ENCODE peak calls at places on chromosome X, in six cellular contexts. One of them, this sample, is unnamed.

GRCh38 chrX:118948270-118948669 is 26.1 kb upstream of the LONRF3 start:
- DNase-seq in ovary: no peak
- DNase-seq in dorsolateral prefrontal cortex: no peak
- DNase-seq in lung microvascular endothelial cell: no peak
- DNase-seq in Calu3: no peak
- DNase-seq in activated naive CD4-positive, alpha-beta T cell treated with Interleukin-2 at 50 U/mL for 16 hours: no peak
- DNase-seq in this sample: no peak

GRCh38 chrX:114985967-114986592 is 31.3 kb downstream of the IL13RA2 start:
- DNase-seq in ovary: no peak
- DNase-seq in dorsolateral prefrontal cortex: no peak
- DNase-seq in lung microvascular endothelial cell: no peak
- DNase-seq in Calu3: peak; percentile 39
- DNase-seq in activated naive CD4-positive, alpha-beta T cell treated with Interleukin-2 at 50 U/mL for 16 hours: no peak
- DNase-seq in this sample: no peak

GRCh38 chrX:134836497-134836968 is 154.3 kb upstream of the SMIM10 start:
- DNase-seq in ovary: no peak
- DNase-seq in dorsolateral prefrontal cortex: no peak
- DNase-seq in lung microvascular endothelial cell: no peak
- DNase-seq in Calu3: peak; percentile 47
- DNase-seq in activated naive CD4-positive, alpha-beta T cell treated with Interleukin-2 at 50 U/mL for 16 hours: no peak
- DNase-seq in this sample: no peak

GRCh38 chrX:110120025-110120424 is 117.1 kb downstream of the TMEM164 start:
- DNase-seq in ovary: no peak
- DNase-seq in dorsolateral prefrontal cortex: no peak
- DNase-seq in lung microvascular endothelial cell: no peak
- DNase-seq in Calu3: no peak
- DNase-seq in activated naive CD4-positive, alpha-beta T cell treated with Interleukin-2 at 50 U/mL for 16 hours: no peak
- DNase-seq in this sample: no peak

GRCh38 chrX:153981771-153982533 is 9.4 kb downstream of the TMEM187 start:
- DNase-seq in ovary: peak; percentile 77
- DNase-seq in dorsolateral prefrontal cortex: no peak
- DNase-seq in lung microvascular endothelial cell: no peak
- DNase-seq in Calu3: no peak
- DNase-seq in activated naive CD4-positive, alpha-beta T cell treated with Interleukin-2 at 50 U/mL for 16 hours: peak; percentile 62
- DNase-seq in this sample: peak; percentile 76

GRCh38 chrX:108122748-108123147 is 31.2 kb downstream of the ATG4A start:
- DNase-seq in ovary: no peak
- DNase-seq in dorsolateral prefrontal cortex: no peak
- DNase-seq in lung microvascular endothelial cell: no peak
- DNase-seq in Calu3: no peak
- DNase-seq in activated naive CD4-positive, alpha-beta T cell treated with Interleukin-2 at 50 U/mL for 16 hours: no peak
- DNase-seq in this sample: no peak

GRCh38 chrX:133660356-133660755 is 245.1 kb upstream of the GPC4 start:
- DNase-seq in ovary: no peak
- DNase-seq in dorsolateral prefrontal cortex: no peak
- DNase-seq in lung microvascular endothelial cell: no peak
- DNase-seq in Calu3: no peak
- DNase-seq in activated naive CD4-positive, alpha-beta T cell treated with Interleukin-2 at 50 U/mL for 16 hours: no peak
- DNase-seq in this sample: no peak

GRCh38 chrX:129540725-129541184 is 696 bp downstream of the OCRL start:
- DNase-seq in ovary: peak; percentile 36
- DNase-seq in dorsolateral prefrontal cortex: no peak
- DNase-seq in lung microvascular endothelial cell: peak; percentile 41
- DNase-seq in Calu3: peak; percentile 22
- DNase-seq in activated naive CD4-positive, alpha-beta T cell treated with Interleukin-2 at 50 U/mL for 16 hours: no peak
- DNase-seq in this sample: peak; percentile 46

GRCh38 chrX:345020-345925 is 26.7 kb upstream of the GTPBP6 start:
- DNase-seq in ovary: no peak
- DNase-seq in dorsolateral prefrontal cortex: no peak
- DNase-seq in lung microvascular endothelial cell: no peak
- DNase-seq in Calu3: no peak
- DNase-seq in activated naive CD4-positive, alpha-beta T cell treated with Interleukin-2 at 50 U/mL for 16 hours: no peak
- DNase-seq in this sample: peak; percentile 41

GRCh38 chrX:101759000-101759399 is 99.3 kb upstream of the ARMCX2 start:
- DNase-seq in ovary: no peak
- DNase-seq in dorsolateral prefrontal cortex: no peak
- DNase-seq in lung microvascular endothelial cell: peak; percentile 34
- DNase-seq in Calu3: peak; percentile 27
- DNase-seq in activated naive CD4-positive, alpha-beta T cell treated with Interleukin-2 at 50 U/mL for 16 hours: peak; percentile 2
- DNase-seq in this sample: peak; percentile 53

GRCh38 chrX:99353412-99353811 is 1056.7 kb downstream of the PCDH19 start:
- DNase-seq in ovary: no peak
- DNase-seq in dorsolateral prefrontal cortex: no peak
- DNase-seq in lung microvascular endothelial cell: no peak
- DNase-seq in Calu3: no peak
- DNase-seq in activated naive CD4-positive, alpha-beta T cell treated with Interleukin-2 at 50 U/mL for 16 hours: no peak
- DNase-seq in this sample: no peak

GRCh38 chrX:120840826-120841225 is 34.8 kb downstream of the CT47B1 start:
- DNase-seq in ovary: no peak
- DNase-seq in dorsolateral prefrontal cortex: no peak
- DNase-seq in lung microvascular endothelial cell: no peak
- DNase-seq in Calu3: no peak
- DNase-seq in activated naive CD4-positive, alpha-beta T cell treated with Interleukin-2 at 50 U/mL for 16 hours: no peak
- DNase-seq in this sample: no peak

GRCh38 chrX:98071331-98071730 is 1187.6 kb downstream of the RPA4 start:
- DNase-seq in ovary: no peak
- DNase-seq in dorsolateral prefrontal cortex: no peak
- DNase-seq in lung microvascular endothelial cell: no peak
- DNase-seq in Calu3: no peak
- DNase-seq in activated naive CD4-positive, alpha-beta T cell treated with Interleukin-2 at 50 U/mL for 16 hours: no peak
- DNase-seq in this sample: no peak